ENCODE peak calls at places on chromosomes 4 and X, in nine cellular contexts. R is H9, K is mammary epithelial cell, U is choroid plexus epithelial cell, D is ovary, N is HuH-7, Z is non-pigmented ciliary epithelial cell, J is kidney epithelial cell, I is foreskin fibroblast. Y is an unnamed sample.

GRCh38 chr4:61921890-61922289 is 721.8 kb downstream of the ADGRL3 start:
- DNase-seq in Z (no peak), I (no peak), D (no peak), U (no peak), J (no peak), K (no peak), N (peak), R (no peak), Y (no peak)

GRCh38 chr4:127470290-127470809 is 162.4 kb upstream of the INTU start:
- DNase-seq in U (no peak), K (no peak), D (no peak), R (no peak), J (no peak), I (no peak), Z (no peak), N (no peak), Y (no peak)

GRCh38 chrX:110310896-110311295 is 7.0 kb downstream of the AMMECR1 start:
- DNase-seq in R (no peak), D (no peak), N (no peak), K (no peak), J (no peak), Z (no peak), I (peak), U (no peak), Y (no peak)

GRCh38 chr4:22587253-22587652 is 71.4 kb upstream of the ADGRA3 start:
- DNase-seq in U (no peak), I (no peak), R (no peak), D (no peak), K (no peak), J (no peak), N (no peak), Z (no peak), Y (no peak)

GRCh38 chr4:111031180-111031579 is 408.3 kb upstream of the PITX2 start:
- DNase-seq in R (no peak), I (peak), J (no peak), K (peak), N (no peak), D (no peak), Z (no peak), U (no peak), Y (no peak)

GRCh38 chrX:46637937-46638336 is 64.4 kb downstream of the CHST7 start:
- DNase-seq in J (no peak), Z (no peak), K (peak), I (peak), U (no peak), R (no peak), N (no peak), D (no peak), Y (no peak)

GRCh38 chr4:147160908-147161513 is 215.3 kb upstream of the TTC29 start:
- DNase-seq in K (peak), Z (peak), U (peak), N (peak), I (peak), R (peak), J (peak), D (peak), Y (no peak)

GRCh38 chr4:107997001-107997788 is 7.5 kb downstream of the HADH start:
- DNase-seq in K (no peak), R (no peak), U (peak), D (no peak), N (no peak), Z (peak), I (peak), J (no peak), Y (no peak)

GRCh38 chr4:10762541-10762940 is 78.0 kb upstream of the CLNK start:
- DNase-seq in K (no peak), R (no peak), N (no peak), U (peak), Z (peak), I (peak), J (peak), D (no peak), Y (no peak)

GRCh38 chr4:83387922-83388676 is 53.5 kb upstream of the HPSE start:
- DNase-seq in D (no peak), R (no peak), J (no peak), K (no peak), Z (no peak), I (no peak), U (peak), N (no peak), Y (no peak)

GRCh38 chr4:13705521-13706035 is 78.1 kb upstream of the BOD1L1 start:
- DNase-seq in U (no peak), J (peak), N (no peak), K (peak), R (peak), D (peak), I (peak), Z (no peak), Y (no peak)

GRCh38 chr4:163587867-163588266 is 93.4 kb downstream of the TMA16 start:
- DNase-seq in Z (no peak), I (no peak), J (no peak), D (no peak), K (no peak), R (no peak), N (peak), U (peak), Y (no peak)

GRCh38 chr4:5852806-5853205 is 40.1 kb downstream of the CRMP1 start:
- DNase-seq in J (no peak), N (no peak), D (no peak), U (no peak), K (no peak), I (no peak), R (no peak), Z (no peak), Y (no peak)

GRCh38 chrX:9682456-9682855 is 83.2 kb downstream of the GPR143 start:
- DNase-seq in Z (no peak), U (peak), J (no peak), I (peak), R (peak), K (no peak), N (no peak), D (peak), Y (no peak)

GRCh38 chr4:112381996-112382692 is 85.0 kb downstream of the ALPK1 start:
- DNase-seq in I (no peak), N (no peak), D (no peak), U (no peak), R (no peak), Z (no peak), J (no peak), K (no peak), Y (no peak)

GRCh38 chr4:106201373-106201772 is 114.6 kb downstream of the TBCK start:
- DNase-seq in I (peak), R (no peak), J (no peak), U (peak), N (peak), Z (no peak), K (peak), D (no peak), Y (no peak)

GRCh38 chrX:110167952-110168451 is 149.9 kb downstream of the AMMECR1 start:
- DNase-seq in I (peak), N (peak), R (peak), K (peak), J (no peak), U (peak), Z (no peak), D (no peak), Y (no peak)

GRCh38 chr4:76733380-76733779 is 164.6 kb downstream of the SOWAHB start:
- DNase-seq in J (no peak), U (no peak), I (no peak), R (peak), K (peak), N (peak), Z (no peak), D (no peak), Y (no peak)

GRCh38 chr4:79472693-79473552 is 64.9 kb upstream of the GK2 start:
- DNase-seq in Z (no peak), K (no peak), N (no peak), D (no peak), R (no peak), J (no peak), U (no peak), I (no peak), Y (no peak)

GRCh38 chr4:105234582-105234981 is 87.9 kb downstream of the TET2 start:
- DNase-seq in R (no peak), U (no peak), D (no peak), K (no peak), J (no peak), I (no peak), Z (no peak), N (no peak), Y (no peak)

GRCh38 chr4:109040441-109040840 is 262.0 kb downstream of the COL25A1 start:
- DNase-seq in K (no peak), N (no peak), D (no peak), R (no peak), J (no peak), Z (no peak), I (peak), U (no peak), Y (no peak)

GRCh38 chr4:173534439-173534838 is 4.4 kb upstream of the HAND2 start:
- DNase-seq in J (no peak), Z (no peak), N (no peak), R (no peak), I (no peak), U (no peak), D (no peak), K (no peak), Y (no peak)

GRCh38 chr4:27000820-27001219 is 140.2 kb downstream of the STIM2 start:
- DNase-seq in R (no peak), Z (no peak), D (no peak), I (no peak), N (peak), U (no peak), J (no peak), K (peak), Y (no peak)

GRCh38 chr4:137124278-137124932 is 407.9 kb downstream of the PCDH18 start:
- DNase-seq in J (peak), R (no peak), I (peak), N (peak), U (peak), K (peak), Z (peak), D (no peak), Y (peak)

GRCh38 chr4:54213812-54214211 is 15.3 kb upstream of the PDGFRA start:
- DNase-seq in N (no peak), Z (no peak), K (no peak), U (no peak), I (peak), R (no peak), D (no peak), J (no peak), Y (no peak)

GRCh38 chr4:164134388-164134787 is 619.5 kb upstream of the SMIM31 start:
- DNase-seq in R (no peak), J (no peak), N (no peak), K (no peak), D (no peak), U (no peak), Z (no peak), I (no peak), Y (no peak)

GRCh38 chr4:158775091-158775651 is 6.3 kb downstream of the FNIP2 start:
- DNase-seq in N (no peak), J (no peak), I (peak), R (no peak), D (peak), U (peak), K (peak), Z (no peak), Y (no peak)

GRCh38 chr4:165440415-165440882 is 61.6 kb downstream of the CPE start:
- DNase-seq in U (peak), K (peak), I (peak), J (peak), R (no peak), Z (peak), N (no peak), D (no peak), Y (no peak)

GRCh38 chr4:2588259-2588658 is 51.8 kb downstream of the FAM193A start:
- DNase-seq in Z (no peak), I (no peak), R (no peak), N (no peak), D (no peak), K (no peak), U (no peak), J (no peak), Y (no peak)

GRCh38 chr4:155587766-155588165 is 78.9 kb upstream of the GUCY1A1 start:
- DNase-seq in R (no peak), I (no peak), N (no peak), Z (no peak), J (no peak), D (no peak), K (no peak), U (no peak), Y (peak)